ENCODE peak calls at places on chromosomes 5 and 9, in eight cellular contexts. I is upper lobe of left lung; J is sigmoid colon; T is H9; L is neuronal stem cell; X is CD4-positive, alpha-beta memory T cell; N is mammary epithelial cell; Y is psoas muscle. S is an unnamed sample. For H3K27me3, the result is how much of the 10 kb centered on the place peaks cover.

GRCh38 chr5:94614156-94614805 is 4.1 kb downstream of the KIAA0825 start:
- DNase-seq in I (no peak), J (no peak), T (no peak), L (no peak), X (no peak), N (no peak), Y (no peak), S (no peak)

GRCh38 chr5:10702040-10702629 is 58.9 kb downstream of the DAP start:
- DNase-seq in I (peak), J (no peak), T (no peak), L (no peak), X (no peak), N (peak), Y (no peak), S (peak)

GRCh38 chr9:115133649-115134048 is 15.7 kb upstream of the TNC start:
- DNase-seq in I (no peak), J (no peak), T (no peak), L (no peak), X (no peak), N (no peak), Y (no peak), S (peak)

GRCh38 chr5:55982957-55983381 is 11.8 kb downstream of the IL6ST start:
- DNase-seq in I (peak), J (no peak), T (no peak), L (no peak), X (peak), N (no peak), Y (no peak), S (peak)

GRCh38 chr5:149404746-149405549 is 25.9 kb upstream of the IL17B start:
- DNase-seq in I (no peak), J (peak), T (no peak), L (no peak), X (no peak), N (peak), Y (no peak), S (no peak)

GRCh38 chr5:55427157-55427556 is 107.6 kb downstream of the PLPP1 start:
- DNase-seq in I (no peak), J (no peak), T (no peak), L (no peak), X (no peak), N (peak), Y (peak), S (peak)

GRCh38 chr9:114484854-114485443 is 20.3 kb downstream of the WHRN start:
- DNase-seq in I (no peak), J (no peak), T (no peak), L (no peak), X (no peak), N (peak), Y (no peak), S (peak)

GRCh38 chr9:88312517-88313103 is 75.6 kb upstream of the SPIN1 start:
- DNase-seq in I (no peak), J (peak), T (no peak), L (no peak), X (no peak), N (no peak), Y (no peak), S (no peak)

DNA sequence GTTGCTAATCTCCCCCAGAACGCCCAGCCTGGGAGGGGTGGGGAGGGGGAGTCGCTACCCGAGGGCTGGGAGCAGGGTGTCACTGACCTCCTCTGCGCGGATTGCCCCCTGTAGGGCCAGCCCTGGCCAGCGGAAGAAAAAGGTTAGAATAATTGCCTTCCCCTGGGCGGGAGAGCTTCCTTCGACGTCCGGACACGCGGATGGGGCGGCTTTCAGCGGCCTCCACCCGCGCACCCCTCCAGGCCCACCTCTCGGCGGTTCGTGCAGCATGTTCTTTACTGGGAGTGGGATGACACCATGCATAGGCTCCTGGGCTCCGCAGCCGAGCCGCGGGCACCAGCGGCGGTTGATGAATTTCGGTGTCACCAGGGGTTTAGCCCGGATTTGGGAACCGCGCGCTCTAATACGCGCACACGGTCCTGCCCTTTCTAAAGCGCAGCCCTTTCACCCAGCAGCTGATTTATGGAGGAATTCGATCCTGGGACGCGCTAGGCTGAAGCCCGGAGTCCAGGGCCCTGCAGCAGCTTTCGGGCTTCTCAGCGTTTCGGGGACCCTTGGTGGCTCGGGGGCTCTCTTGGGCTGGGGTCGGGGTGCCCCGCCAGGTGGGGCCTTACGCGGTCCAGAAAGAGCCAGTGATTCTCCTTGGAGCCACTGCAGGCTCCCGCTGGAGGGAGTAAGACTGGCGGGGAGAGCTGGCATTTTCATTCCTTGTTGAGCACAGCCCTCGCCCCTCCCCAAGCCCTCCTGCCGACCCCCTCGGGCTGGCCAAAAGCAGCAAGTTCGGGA is 10.1 kb downstream of the LMX1B start:
- DNase-seq in I (no peak), J (no peak), T (peak), L (no peak), X (no peak), N (no peak), Y (no peak), S (no peak)
- H3K27me3 ChIP-seq in I (under half), J (half or more), T (half or more), L (half or more), X (under half), N (under half), Y (half or more), S (half or more)

DNA sequence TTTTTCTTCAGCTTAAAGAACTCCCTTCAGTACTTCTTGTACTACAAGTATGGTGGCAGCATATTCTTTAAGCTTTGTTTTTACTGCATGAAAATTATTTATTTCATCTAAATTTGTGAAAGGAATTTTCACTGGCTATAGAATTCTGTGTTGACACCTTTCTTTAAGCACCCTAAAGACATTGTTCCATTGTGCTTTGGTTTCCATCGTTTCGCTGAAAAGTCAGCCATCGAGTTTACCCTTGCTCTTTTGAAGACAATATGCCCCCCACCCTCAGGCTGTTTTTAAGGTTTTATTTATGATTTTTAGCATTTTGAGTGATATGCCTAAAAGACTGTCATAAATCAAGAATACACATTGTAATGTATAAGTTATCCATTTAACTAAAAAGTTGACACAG is 27.3 kb upstream of the COL5A1 start:
- DNase-seq in I (no peak), J (no peak), T (no peak), L (no peak), X (no peak), N (no peak), Y (no peak), S (no peak)
- H3K27me3 ChIP-seq in I (under half), J (under half), T (under half), L (under half), X (under half), N (under half), Y (half or more), S (under half)

GRCh38 chr5:173237821-173238220 is 2.8 kb upstream of the NKX2-5 start:
- DNase-seq in I (no peak), J (no peak), T (no peak), L (no peak), X (no peak), N (no peak), Y (no peak), S (no peak)

GRCh38 chr5:173239233-173239593 is 4.2 kb upstream of the NKX2-5 start:
- DNase-seq in I (no peak), J (no peak), T (no peak), L (no peak), X (no peak), N (no peak), Y (no peak), S (no peak)

GRCh38 chr5:173235499-173236394 is 741 bp upstream of the NKX2-5 start:
- DNase-seq in I (no peak), J (no peak), T (peak), L (no peak), X (no peak), N (no peak), Y (no peak), S (no peak)

GRCh38 chr5:173238312-173239232 is 3.6 kb upstream of the NKX2-5 start:
- DNase-seq in I (no peak), J (no peak), T (peak), L (no peak), X (no peak), N (no peak), Y (no peak), S (no peak)

GRCh38 chr5:173236531-173237501 is 1.8 kb upstream of the NKX2-5 start:
- DNase-seq in I (no peak), J (no peak), T (peak), L (no peak), X (no peak), N (no peak), Y (no peak), S (no peak)
- H3K27me3 ChIP-seq in I (under half), J (half or more), T (half or more), L (half or more), X (half or more), N (half or more), Y (half or more), S (half or more)

DNA sequence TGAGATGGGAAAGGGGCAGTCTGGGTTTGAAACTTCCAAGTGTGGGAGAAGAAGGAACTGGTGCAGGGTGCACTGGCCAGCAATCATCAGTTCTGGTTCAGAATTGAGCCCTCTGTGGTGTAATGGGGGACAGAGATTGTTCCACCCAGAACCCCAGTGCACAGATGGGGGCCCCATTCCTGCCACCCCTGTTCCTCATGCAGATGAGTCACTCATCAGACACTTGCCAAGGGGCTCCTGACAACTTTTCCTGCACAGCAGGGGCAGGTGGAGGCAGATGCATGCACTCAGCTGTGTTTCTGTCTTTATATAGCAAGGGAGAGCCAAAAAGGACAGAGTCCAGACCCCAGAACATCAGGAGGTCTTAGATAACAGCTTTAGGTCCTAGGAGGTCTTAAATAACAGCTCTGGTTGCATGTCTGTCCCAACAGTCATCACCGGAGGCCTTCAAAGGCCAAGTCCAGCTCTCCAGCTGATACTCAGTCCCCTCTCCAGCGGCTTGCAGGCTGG is 252.9 kb downstream of the HSPA4 start:
- DNase-seq in I (no peak), J (no peak), T (no peak), L (no peak), X (no peak), N (no peak), Y (no peak), S (no peak)
- H3K27me3 ChIP-seq in I (under half), J (under half), T (under half), L (under half), X (under half), N (under half), Y (under half), S (under half)

GRCh38 chr5:180646963-180647305 is 2.5 kb downstream of the FLT4 start:
- DNase-seq in I (no peak), J (no peak), T (peak), L (no peak), X (no peak), N (no peak), Y (no peak), S (no peak)
- H3K27me3 ChIP-seq in I (under half), J (half or more), T (under half), L (half or more), X (under half), N (under half), Y (half or more), S (under half)

GRCh38 chr5:145585-146323 is 45.5 kb upstream of the LRRC14B start:
- DNase-seq in I (no peak), J (no peak), T (no peak), L (no peak), X (no peak), N (no peak), Y (no peak), S (no peak)

GRCh38 chr5:152077-152476 is 39.2 kb upstream of the LRRC14B start:
- DNase-seq in I (no peak), J (no peak), T (no peak), L (no peak), X (no peak), N (no peak), Y (no peak), S (no peak)

GRCh38 chr5:147751-148150 is 43.5 kb upstream of the LRRC14B start:
- DNase-seq in I (no peak), J (no peak), T (no peak), L (no peak), X (no peak), N (no peak), Y (no peak), S (no peak)

GRCh38 chr5:153256-153655 is 38.0 kb upstream of the LRRC14B start:
- DNase-seq in I (no peak), J (no peak), T (no peak), L (no peak), X (no peak), N (no peak), Y (no peak), S (peak)

DNA sequence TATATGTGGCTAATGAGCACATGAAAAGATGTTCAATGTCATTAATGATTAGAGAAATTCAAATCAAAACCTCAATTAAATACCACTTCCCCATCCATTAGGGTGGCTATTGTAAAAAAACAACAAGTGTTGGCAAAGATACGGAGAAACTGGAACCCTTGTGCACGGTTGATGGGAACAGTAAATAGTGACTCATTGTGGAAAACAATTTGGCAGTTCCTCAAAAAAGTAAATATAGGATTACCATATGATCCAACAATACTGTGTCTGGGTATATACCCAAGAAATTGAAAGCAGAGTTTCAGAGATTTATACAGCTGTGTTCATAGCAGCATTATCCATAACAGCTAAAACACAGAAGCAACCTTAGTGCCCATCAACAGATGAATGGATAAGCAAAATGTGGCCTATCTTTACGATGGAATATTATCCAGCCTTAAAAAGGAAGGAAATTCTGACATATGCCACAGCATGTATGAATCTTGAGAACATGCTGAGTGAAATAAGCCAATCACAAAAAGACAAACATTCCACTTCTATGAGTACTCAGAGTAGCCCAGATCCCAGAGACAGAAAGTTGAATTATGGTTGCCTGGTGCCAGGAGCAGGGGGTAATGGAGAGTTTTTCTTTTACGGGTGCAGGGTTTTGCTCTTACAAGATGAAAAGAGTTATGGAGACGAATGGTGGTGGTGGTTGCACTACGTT is 41.4 kb upstream of the LRRC14B start:
- DNase-seq in I (no peak), J (no peak), T (no peak), L (no peak), X (no peak), N (no peak), Y (no peak), S (peak)
- H3K27me3 ChIP-seq in I (under half), J (under half), T (under half), L (under half), X (under half), N (under half), Y (under half), S (under half)